ENCODE peak calls at places on chromosomes 2 and 18, in four cellular contexts. One of them, this sample, is unnamed.
A peak's percentile ranks its signal among the peaks of the same experiment; 100 is the strongest.

GRCh38 chr2:67304300-67304890 is 92.7 kb upstream of the ETAA1 start:
- DNase-seq in K562: no peak
- DNase-seq in GM12878: no peak
- DNase-seq in HepG2: no peak
- DNase-seq in this sample: no peak

GRCh38 chr2:2662037-2662846 is 331.2 kb upstream of the MYT1L start:
- DNase-seq in K562: no peak
- DNase-seq in GM12878: no peak
- DNase-seq in HepG2: no peak
- DNase-seq in this sample: no peak

GRCh38 chr2:118845005-118845842 is 2.2 kb downstream of the EN1 start:
- DNase-seq in K562: no peak
- DNase-seq in GM12878: no peak
- DNase-seq in HepG2: no peak
- DNase-seq in this sample: no peak

GRCh38 chr2:42979416-42979869 is 187.1 kb upstream of the HAAO start:
- DNase-seq in K562: no peak
- DNase-seq in GM12878: no peak
- DNase-seq in HepG2: peak; percentile 100
- DNase-seq in this sample: no peak

GRCh38 chr2:67032091-67032490 is 365.0 kb upstream of the ETAA1 start:
- DNase-seq in K562: no peak
- DNase-seq in GM12878: no peak
- DNase-seq in HepG2: no peak
- DNase-seq in this sample: no peak

GRCh38 chr2:23286765-23287155 is 98.2 kb upstream of the KLHL29 start:
- DNase-seq in K562: no peak
- DNase-seq in GM12878: no peak
- DNase-seq in HepG2: no peak
- DNase-seq in this sample: no peak

GRCh38 chr2:68709421-68709911 is 25.1 kb upstream of the ARHGAP25 start:
- DNase-seq in K562: peak; percentile 62
- DNase-seq in GM12878: no peak
- DNase-seq in HepG2: peak; percentile 57
- DNase-seq in this sample: peak; percentile 70

GRCh38 chr2:28399946-28400345 is 7.3 kb downstream of the FOSL2 start:
- DNase-seq in K562: no peak
- DNase-seq in GM12878: no peak
- DNase-seq in HepG2: no peak
- DNase-seq in this sample: no peak

GRCh38 chr2:134906726-134907125 is 11.9 kb upstream of the CCNT2 start:
- DNase-seq in K562: no peak
- DNase-seq in GM12878: no peak
- DNase-seq in HepG2: no peak
- DNase-seq in this sample: no peak

GRCh38 chr18:69400253-69400975 is at the start of gene DOK6:
- DNase-seq in K562: no peak
- DNase-seq in GM12878: no peak
- DNase-seq in HepG2: peak; percentile 84
- DNase-seq in this sample: peak; percentile 12

GRCh38 chr18:9434240-9434701 is 41.0 kb upstream of the RALBP1 start:
- DNase-seq in K562: no peak
- DNase-seq in GM12878: no peak
- DNase-seq in HepG2: no peak
- DNase-seq in this sample: no peak

GRCh38 chr2:113822087-113822805 is 65.8 kb upstream of the SLC35F5 start:
- DNase-seq in K562: peak; percentile 53
- DNase-seq in GM12878: no peak
- DNase-seq in HepG2: no peak
- DNase-seq in this sample: no peak

GRCh38 chr2:215277942-215278341 is 33.9 kb upstream of the ATIC start:
- DNase-seq in K562: peak; percentile 81
- DNase-seq in GM12878: no peak
- DNase-seq in HepG2: no peak
- DNase-seq in this sample: peak; percentile 57

GRCh38 chr18:3217930-3218647 is 1.7 kb downstream of the MYOM1 start:
- DNase-seq in K562: peak; percentile 57
- DNase-seq in GM12878: no peak
- DNase-seq in HepG2: peak; percentile 96
- DNase-seq in this sample: peak; percentile 83
- TF ChIP-seq EP300 in K562: no peak
- TF ChIP-seq EP300 in GM12878: no peak
- TF ChIP-seq EP300 in HepG2: peak; percentile 43
- TF ChIP-seq EP300 in this sample: no peak

GRCh38 chr2:38978908-38979307 is 89.2 kb downstream of the ARHGEF33 start:
- DNase-seq in K562: no peak
- DNase-seq in GM12878: no peak
- DNase-seq in HepG2: no peak
- DNase-seq in this sample: no peak

GRCh38 chr2:38982497-38982896 is 92.8 kb downstream of the ARHGEF33 start:
- DNase-seq in K562: no peak
- DNase-seq in GM12878: no peak
- DNase-seq in HepG2: no peak
- DNase-seq in this sample: no peak

GRCh38 chr2:38978504-38978903 is 88.8 kb downstream of the ARHGEF33 start:
- DNase-seq in K562: no peak
- DNase-seq in GM12878: no peak
- DNase-seq in HepG2: no peak
- DNase-seq in this sample: no peak

GRCh38 chr2:38981670-38982357 is 92.1 kb downstream of the ARHGEF33 start:
- DNase-seq in K562: no peak
- DNase-seq in GM12878: no peak
- DNase-seq in HepG2: peak; percentile 98
- DNase-seq in this sample: no peak

GRCh38 chr2:38981061-38981669 is 91.5 kb downstream of the ARHGEF33 start:
- DNase-seq in K562: no peak
- DNase-seq in GM12878: no peak
- DNase-seq in HepG2: peak; percentile 42
- DNase-seq in this sample: no peak
- TF ChIP-seq BHLHE40 in K562: no peak
- TF ChIP-seq BHLHE40 in GM12878: no peak
- TF ChIP-seq BHLHE40 in HepG2: no peak
- TF ChIP-seq BHLHE40 in this sample: no peak

GRCh38 chr2:231189571-231190495 is 8.6 kb upstream of the ARMC9 start:
- DNase-seq in K562: no peak
- DNase-seq in GM12878: no peak
- DNase-seq in HepG2: no peak
- DNase-seq in this sample: no peak

GRCh38 chr2:231190531-231191197 is 7.8 kb upstream of the ARMC9 start:
- DNase-seq in K562: no peak
- DNase-seq in GM12878: no peak
- DNase-seq in HepG2: no peak
- DNase-seq in this sample: no peak

GRCh38 chr2:231193216-231193615 is 5.2 kb upstream of the ARMC9 start:
- DNase-seq in K562: no peak
- DNase-seq in GM12878: no peak
- DNase-seq in HepG2: no peak
- DNase-seq in this sample: no peak

GRCh38 chr2:231189171-231189530 is 9.3 kb upstream of the ARMC9 start:
- DNase-seq in K562: no peak
- DNase-seq in GM12878: no peak
- DNase-seq in HepG2: no peak
- DNase-seq in this sample: no peak

GRCh38 chr2:231191896-231192872 is 6.2 kb upstream of the ARMC9 start:
- DNase-seq in K562: peak; percentile 62
- DNase-seq in GM12878: no peak
- DNase-seq in HepG2: peak; percentile 70
- DNase-seq in this sample: peak; percentile 40
- TF ChIP-seq EP300 in K562: no peak
- TF ChIP-seq EP300 in GM12878: no peak
- TF ChIP-seq EP300 in HepG2: no peak
- TF ChIP-seq EP300 in this sample: no peak

GRCh38 chr2:120605231-120605935 is 130.3 kb upstream of the GLI2 start:
- DNase-seq in K562: no peak
- DNase-seq in GM12878: no peak
- DNase-seq in HepG2: no peak
- DNase-seq in this sample: no peak

GRCh38 chr2:120606280-120606679 is 129.4 kb upstream of the GLI2 start:
- DNase-seq in K562: no peak
- DNase-seq in GM12878: no peak
- DNase-seq in HepG2: no peak
- DNase-seq in this sample: no peak

GRCh38 chr2:120606931-120607330 is 128.7 kb upstream of the GLI2 start:
- DNase-seq in K562: no peak
- DNase-seq in GM12878: no peak
- DNase-seq in HepG2: no peak
- DNase-seq in this sample: no peak

GRCh38 chr2:120607996-120608395 is 127.7 kb upstream of the GLI2 start:
- DNase-seq in K562: no peak
- DNase-seq in GM12878: no peak
- DNase-seq in HepG2: no peak
- DNase-seq in this sample: no peak

GRCh38 chr2:120607506-120607905 is 128.2 kb upstream of the GLI2 start:
- DNase-seq in K562: no peak
- DNase-seq in GM12878: no peak
- DNase-seq in HepG2: no peak
- DNase-seq in this sample: no peak
- TF ChIP-seq BHLHE40 in K562: no peak
- TF ChIP-seq BHLHE40 in GM12878: no peak
- TF ChIP-seq BHLHE40 in HepG2: no peak
- TF ChIP-seq BHLHE40 in this sample: no peak

DNA sequence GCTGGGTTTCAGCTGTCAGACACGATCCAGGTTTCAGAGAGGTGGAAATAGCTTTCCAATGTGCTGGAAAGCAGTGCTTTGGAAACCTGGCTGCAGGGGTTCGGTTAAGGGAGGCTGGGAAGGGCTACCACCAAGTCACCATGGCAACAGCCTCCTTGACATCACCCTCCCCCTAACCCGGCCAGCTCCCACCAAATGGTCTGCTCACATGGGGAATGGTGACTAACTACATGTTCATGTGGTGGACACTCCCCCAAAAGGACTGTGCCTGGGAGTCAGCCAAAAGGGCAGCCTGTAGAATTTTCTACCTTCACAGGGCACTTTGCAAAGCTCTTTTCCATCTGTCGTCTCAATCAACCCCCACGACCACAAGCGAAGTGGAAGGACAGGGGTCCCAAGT is 144.7 kb downstream of the ZBTB7C start:
- DNase-seq in K562: no peak
- DNase-seq in GM12878: no peak
- DNase-seq in HepG2: no peak
- DNase-seq in this sample: no peak
- TF ChIP-seq EP300 in K562: no peak
- TF ChIP-seq EP300 in GM12878: no peak
- TF ChIP-seq EP300 in HepG2: no peak
- TF ChIP-seq EP300 in this sample: no peak

GRCh38 chr2:8566788-8567468 is 114.9 kb upstream of the ID2 start:
- DNase-seq in K562: no peak
- DNase-seq in GM12878: no peak
- DNase-seq in HepG2: no peak
- DNase-seq in this sample: no peak
- TF ChIP-seq BHLHE40 in K562: no peak
- TF ChIP-seq BHLHE40 in GM12878: no peak
- TF ChIP-seq BHLHE40 in HepG2: no peak
- TF ChIP-seq BHLHE40 in this sample: no peak

GRCh38 chr18:46169464-46169941 is 65.3 kb downstream of the HAUS1 start:
- DNase-seq in K562: peak; percentile 51
- DNase-seq in GM12878: no peak
- DNase-seq in HepG2: peak; percentile 58
- DNase-seq in this sample: no peak

GRCh38 chr18:46171331-46171730 is 67.1 kb downstream of the HAUS1 start:
- DNase-seq in K562: no peak
- DNase-seq in GM12878: no peak
- DNase-seq in HepG2: no peak
- DNase-seq in this sample: no peak

GRCh38 chr18:46174317-46175039 is 70.3 kb downstream of the HAUS1 start:
- DNase-seq in K562: peak; percentile 51
- DNase-seq in GM12878: no peak
- DNase-seq in HepG2: no peak
- DNase-seq in this sample: no peak

GRCh38 chr18:46179306-46179705 is 75.1 kb downstream of the HAUS1 start:
- DNase-seq in K562: no peak
- DNase-seq in GM12878: no peak
- DNase-seq in HepG2: no peak
- DNase-seq in this sample: no peak

GRCh38 chr18:46173393-46174316 is 69.5 kb downstream of the HAUS1 start:
- DNase-seq in K562: peak; percentile 93
- DNase-seq in GM12878: peak; percentile 48
- DNase-seq in HepG2: peak; percentile 87
- DNase-seq in this sample: peak; percentile 83
- TF ChIP-seq EP300 in K562: peak; percentile 22
- TF ChIP-seq EP300 in GM12878: no peak
- TF ChIP-seq EP300 in HepG2: no peak
- TF ChIP-seq EP300 in this sample: peak; percentile 2

This sample was measured in A549.